ENCODE peak calls at places on chromosomes 7 and 10, in seven cellular contexts. N is mesenchymal stem cell, J is mesendoderm, G is IMR-90, Y is trophoblast cell, L is H1, P is H9. K is an unnamed sample.

GRCh38 chr10:114874827-114875541 is 53.4 kb downstream of the FHIP2A start:
- DNase-seq in N (peak; percentile 82), J (peak; percentile 93), G (peak; percentile 38), Y (no peak), L (peak; percentile 71), P (peak; percentile 85), K (peak; percentile 20)

GRCh38 chr10:113026679-113027078 is 76.6 kb downstream of the TCF7L2 start:
- DNase-seq in N (peak; percentile 97), J (no peak), G (peak; percentile 94), Y (no peak), L (no peak), P (no peak), K (no peak)

GRCh38 chr10:93402192-93402591 is 79.9 kb downstream of the MYOF start:
- DNase-seq in N (no peak), J (no peak), G (no peak), Y (no peak), L (no peak), P (no peak), K (no peak)

GRCh38 chr10:51667992-51668689 is 31.3 kb downstream of the CSTF2T start:
- DNase-seq in N (peak; percentile 20), J (no peak), G (peak; percentile 55), Y (peak; percentile 56), L (no peak), P (no peak), K (no peak)

GRCh38 chr7:52273685-52274610 is 761.5 kb upstream of the POM121L12 start:
- DNase-seq in N (no peak), J (peak; percentile 37), G (no peak), Y (peak; percentile 69), L (peak; percentile 62), P (peak; percentile 87), K (no peak)

GRCh38 chr10:79399242-79399831 is 46.1 kb downstream of the ZCCHC24 start:
- DNase-seq in N (peak; percentile 98), J (peak; percentile 87), G (peak; percentile 95), Y (peak; percentile 8), L (peak; percentile 69), P (peak; percentile 80), K (peak; percentile 30)

GRCh38 chr7:155258233-155258575 is 39.5 kb upstream of the INSIG1 start:
- DNase-seq in N (peak; percentile 70), J (peak; percentile 8), G (peak; percentile 79), Y (peak; percentile 85), L (no peak), P (no peak), K (no peak)

GRCh38 chr10:21525367-21526183 is at the start of gene SKIDA1:
- DNase-seq in N (peak; percentile 97), J (peak; percentile 97), G (peak; percentile 86), Y (peak; percentile 74), L (peak; percentile 90), P (peak; percentile 88), K (peak; percentile 98)

GRCh38 chr10:37975407-37975991 is 948 bp downstream of the ZNF25 start:
- DNase-seq in N (peak; percentile 36), J (peak; percentile 9), G (peak; percentile 38), Y (no peak), L (no peak), P (no peak), K (no peak)

GRCh38 chr7:54278847-54279246 is 263.3 kb upstream of the VSTM2A start:
- DNase-seq in N (no peak), J (peak; percentile 72), G (no peak), Y (no peak), L (no peak), P (no peak), K (no peak)
- H3K18ac ChIP-seq in N (no peak overlapping the region), J (peak overlapping the region; percentile 80), G (no peak overlapping the region), Y (no peak overlapping the region), L (no peak overlapping the region), P (no peak overlapping the region), K (no peak overlapping the region)

DNA sequence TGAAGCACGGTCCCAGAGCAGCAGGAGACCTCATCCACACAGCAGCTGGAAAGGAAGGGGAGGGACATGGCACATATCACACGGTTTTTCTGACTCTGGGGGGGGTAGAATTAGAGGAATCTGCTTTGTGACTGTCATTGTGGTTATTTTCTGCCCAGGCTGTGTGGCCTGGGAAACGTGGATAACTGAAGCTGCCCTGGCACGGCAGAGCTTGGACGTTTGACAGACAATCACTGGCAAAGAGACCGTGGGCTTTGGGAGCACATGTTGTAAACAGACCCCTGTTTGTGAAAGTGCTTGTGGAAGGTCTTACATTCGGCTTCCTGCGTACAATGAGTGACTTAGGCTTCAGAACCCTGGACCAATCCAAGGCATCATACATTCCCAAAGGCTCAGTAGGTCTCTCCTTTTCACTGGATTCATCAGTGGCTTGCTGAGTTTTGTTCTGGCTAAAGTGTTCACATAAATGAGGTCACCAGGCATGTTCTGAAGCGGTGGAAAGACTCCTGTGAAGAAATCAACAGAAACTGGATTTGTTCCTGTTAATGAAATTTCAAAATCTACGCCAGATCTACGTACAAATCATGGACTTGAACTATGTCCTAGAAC is 188.2 kb downstream of the TEX36 start:
- DNase-seq in N (no peak), J (no peak), G (no peak), Y (no peak), L (no peak), P (no peak), K (no peak)
- H2BK120ac ChIP-seq in N (no peak overlapping the region), J (no peak overlapping the region), G (no peak overlapping the region), Y (no peak overlapping the region), L (no peak overlapping the region), P (no peak overlapping the region), K (no peak overlapping the region)

GRCh38 chr10:12055722-12056121 is 13.0 kb upstream of the DHTKD1 start:
- DNase-seq in N (no peak), J (peak; percentile 22), G (no peak), Y (no peak), L (no peak), P (no peak), K (no peak)

GRCh38 chr10:12056758-12057157 is 12.0 kb upstream of the DHTKD1 start:
- DNase-seq in N (no peak), J (no peak), G (no peak), Y (no peak), L (no peak), P (no peak), K (no peak)

GRCh38 chr10:12050528-12050927 is 7.9 kb upstream of the UPF2 start:
- DNase-seq in N (no peak), J (no peak), G (no peak), Y (no peak), L (no peak), P (no peak), K (no peak)

GRCh38 chr10:12048547-12048946 is 5.9 kb upstream of the UPF2 start:
- DNase-seq in N (no peak), J (no peak), G (no peak), Y (no peak), L (no peak), P (no peak), K (no peak)

GRCh38 chr10:12051241-12051640 is 8.6 kb upstream of the UPF2 start:
- DNase-seq in N (no peak), J (no peak), G (no peak), Y (no peak), L (no peak), P (no peak), K (no peak)
- H3K18ac ChIP-seq in N (no peak overlapping the region), J (no peak overlapping the region), G (no peak overlapping the region), Y (no peak overlapping the region), L (no peak overlapping the region), P (no peak overlapping the region), K (no peak overlapping the region)

GRCh38 chr7:116530107-116530820 is 5.4 kb downstream of the CAV1 start:
- DNase-seq in N (no peak), J (no peak), G (no peak), Y (no peak), L (no peak), P (no peak), K (no peak)
- H2BK120ac ChIP-seq in N (no peak overlapping the region), J (no peak overlapping the region), G (peak overlapping the region; percentile 1), Y (no peak overlapping the region), L (no peak overlapping the region), P (no peak overlapping the region), K (no peak overlapping the region)

DNA sequence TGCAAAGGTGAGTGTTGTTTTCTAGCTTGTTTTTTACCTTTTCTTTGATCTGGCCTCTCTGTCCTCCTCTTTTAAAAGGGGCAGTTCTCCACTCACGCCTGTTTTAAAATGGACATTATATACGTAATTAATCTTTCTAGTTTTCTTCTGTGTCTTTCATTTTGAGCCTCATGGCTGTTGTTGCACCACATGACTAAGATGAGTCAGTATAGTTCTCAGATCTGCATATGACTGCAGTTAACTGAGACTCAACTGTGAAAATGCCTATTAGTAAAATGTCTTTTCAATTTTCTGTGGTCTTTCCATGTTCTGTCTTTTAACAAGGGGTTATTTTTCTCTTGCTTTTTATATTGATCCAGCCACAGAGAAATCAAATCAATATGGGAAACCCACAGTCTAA is 296.1 kb downstream of the CDK14 start:
- DNase-seq in N (peak; percentile 8), J (no peak), G (peak; percentile 14), Y (no peak), L (no peak), P (no peak), K (no peak)
- H3K18ac ChIP-seq in N (no peak overlapping the region), J (no peak overlapping the region), G (no peak overlapping the region), Y (no peak overlapping the region), L (no peak overlapping the region), P (no peak overlapping the region), K (no peak overlapping the region)

DNA sequence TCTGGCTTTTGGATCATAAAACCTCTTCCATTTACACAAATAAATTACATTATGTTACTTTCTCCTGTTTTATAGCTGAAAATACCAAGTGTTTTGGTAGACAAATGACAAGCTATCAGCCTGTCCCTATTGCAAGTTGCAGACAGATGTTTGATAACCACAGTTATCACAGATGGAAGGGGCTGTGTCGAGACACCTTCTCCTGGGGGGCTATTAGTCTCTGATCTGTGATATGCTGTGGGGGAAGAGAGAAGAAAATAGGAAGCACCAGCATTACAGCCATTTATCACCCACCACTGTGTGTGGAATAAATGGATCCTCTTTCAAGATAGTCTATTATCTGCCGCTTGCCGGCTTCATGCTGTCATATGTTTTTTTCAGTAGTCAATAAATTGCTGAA is 597.2 kb upstream of the ADARB2 start:
- DNase-seq in N (no peak), J (peak; percentile 16), G (no peak), Y (no peak), L (no peak), P (no peak), K (no peak)
- H2BK120ac ChIP-seq in N (no peak overlapping the region), J (no peak overlapping the region), G (no peak overlapping the region), Y (no peak overlapping the region), L (no peak overlapping the region), P (no peak overlapping the region), K (no peak overlapping the region)